ENCODE peak calls at places on chromosomes 12 and 14, in seven cellular contexts. One of them, this sample, is unnamed.

GRCh38 chr12:25313591-25313990 is 62.9 kb upstream of the KRAS start:
- DNase-seq in aorta: no peak
- DNase-seq in colonic mucosa: no peak
- DNase-seq in iPS DF 6.9: no peak
- DNase-seq in CD8-positive, alpha-beta memory T cell: no peak
- DNase-seq in neuronal stem cell: no peak
- DNase-seq in H9: no peak
- DNase-seq in this sample: no peak

GRCh38 chr12:111274820-111275219 is 94.1 kb downstream of the PHETA1 start:
- DNase-seq in aorta: no peak
- DNase-seq in colonic mucosa: no peak
- DNase-seq in iPS DF 6.9: no peak
- DNase-seq in CD8-positive, alpha-beta memory T cell: no peak
- DNase-seq in neuronal stem cell: no peak
- DNase-seq in H9: no peak
- DNase-seq in this sample: no peak

GRCh38 chr12:8075935-8076334 is 6.1 kb upstream of the NECAP1 start:
- DNase-seq in aorta: no peak
- DNase-seq in colonic mucosa: no peak
- DNase-seq in iPS DF 6.9: no peak
- DNase-seq in CD8-positive, alpha-beta memory T cell: no peak
- DNase-seq in neuronal stem cell: no peak
- DNase-seq in H9: no peak
- DNase-seq in this sample: no peak

GRCh38 chr14:36161781-36162180 is 14.7 kb downstream of the PTCSC3 start:
- DNase-seq in aorta: no peak
- DNase-seq in colonic mucosa: peak; percentile 19
- DNase-seq in iPS DF 6.9: no peak
- DNase-seq in CD8-positive, alpha-beta memory T cell: no peak
- DNase-seq in neuronal stem cell: no peak
- DNase-seq in H9: peak; percentile 79
- DNase-seq in this sample: no peak

GRCh38 chr14:102516531-102517411 is 7.2 kb upstream of the ANKRD9 start:
- DNase-seq in aorta: peak; percentile 90
- DNase-seq in colonic mucosa: peak; percentile 71
- DNase-seq in iPS DF 6.9: no peak
- DNase-seq in CD8-positive, alpha-beta memory T cell: peak; percentile 48
- DNase-seq in neuronal stem cell: peak; percentile 62
- DNase-seq in H9: peak; percentile 81
- DNase-seq in this sample: no peak

GRCh38 chr12:102562836-102563425 is 82.6 kb upstream of the IGF1 start:
- DNase-seq in aorta: no peak
- DNase-seq in colonic mucosa: no peak
- DNase-seq in iPS DF 6.9: no peak
- DNase-seq in CD8-positive, alpha-beta memory T cell: no peak
- DNase-seq in neuronal stem cell: no peak
- DNase-seq in H9: no peak
- DNase-seq in this sample: no peak

GRCh38 chr14:55624913-55625312 is 44.9 kb downstream of the KTN1 start:
- DNase-seq in aorta: no peak
- DNase-seq in colonic mucosa: no peak
- DNase-seq in iPS DF 6.9: no peak
- DNase-seq in CD8-positive, alpha-beta memory T cell: no peak
- DNase-seq in neuronal stem cell: no peak
- DNase-seq in H9: no peak
- DNase-seq in this sample: no peak

GRCh38 chr14:75515631-75515999 is 6.7 kb upstream of the BATF start:
- DNase-seq in aorta: no peak
- DNase-seq in colonic mucosa: no peak
- DNase-seq in iPS DF 6.9: no peak
- DNase-seq in CD8-positive, alpha-beta memory T cell: no peak
- DNase-seq in neuronal stem cell: no peak
- DNase-seq in H9: no peak
- DNase-seq in this sample: no peak

GRCh38 chr14:95318870-95319311 is 817 bp downstream of the CLMN start:
- DNase-seq in aorta: peak; percentile 62
- DNase-seq in colonic mucosa: no peak
- DNase-seq in iPS DF 6.9: no peak
- DNase-seq in CD8-positive, alpha-beta memory T cell: no peak
- DNase-seq in neuronal stem cell: no peak
- DNase-seq in H9: peak; percentile 51
- DNase-seq in this sample: no peak

GRCh38 chr12:9906888-9907287 is 25.3 kb downstream of the CLEC2A start:
- DNase-seq in aorta: no peak
- DNase-seq in colonic mucosa: no peak
- DNase-seq in iPS DF 6.9: no peak
- DNase-seq in CD8-positive, alpha-beta memory T cell: peak; percentile 6
- DNase-seq in neuronal stem cell: no peak
- DNase-seq in H9: no peak
- DNase-seq in this sample: no peak

GRCh38 chr12:89454080-89454848 is 70.3 kb downstream of the GALNT4 start:
- DNase-seq in aorta: no peak
- DNase-seq in colonic mucosa: no peak
- DNase-seq in iPS DF 6.9: no peak
- DNase-seq in CD8-positive, alpha-beta memory T cell: no peak
- DNase-seq in neuronal stem cell: no peak
- DNase-seq in H9: peak; percentile 34
- DNase-seq in this sample: no peak

GRCh38 chr14:91980157-91980556 is 32.7 kb upstream of the FBLN5 start:
- DNase-seq in aorta: no peak
- DNase-seq in colonic mucosa: no peak
- DNase-seq in iPS DF 6.9: no peak
- DNase-seq in CD8-positive, alpha-beta memory T cell: no peak
- DNase-seq in neuronal stem cell: no peak
- DNase-seq in H9: no peak
- DNase-seq in this sample: no peak

GRCh38 chr14:34699873-34700621 is 14.3 kb downstream of the CFL2 start:
- DNase-seq in aorta: no peak
- DNase-seq in colonic mucosa: no peak
- DNase-seq in iPS DF 6.9: no peak
- DNase-seq in CD8-positive, alpha-beta memory T cell: no peak
- DNase-seq in neuronal stem cell: no peak
- DNase-seq in H9: no peak
- DNase-seq in this sample: no peak

GRCh38 chr12:121248611-121249010 is 38.7 kb downstream of the P2RX4 start:
- DNase-seq in aorta: no peak
- DNase-seq in colonic mucosa: no peak
- DNase-seq in iPS DF 6.9: no peak
- DNase-seq in CD8-positive, alpha-beta memory T cell: no peak
- DNase-seq in neuronal stem cell: no peak
- DNase-seq in H9: no peak
- DNase-seq in this sample: no peak

GRCh38 chr12:38253778-38254177 is 62.8 kb upstream of the ALG10B start:
- DNase-seq in aorta: no peak
- DNase-seq in colonic mucosa: no peak
- DNase-seq in iPS DF 6.9: no peak
- DNase-seq in CD8-positive, alpha-beta memory T cell: no peak
- DNase-seq in neuronal stem cell: no peak
- DNase-seq in H9: no peak
- DNase-seq in this sample: no peak

GRCh38 chr14:33901429-33902155 is 49.3 kb downstream of the EGLN3 start:
- DNase-seq in aorta: no peak
- DNase-seq in colonic mucosa: no peak
- DNase-seq in iPS DF 6.9: no peak
- DNase-seq in CD8-positive, alpha-beta memory T cell: no peak
- DNase-seq in neuronal stem cell: no peak
- DNase-seq in H9: no peak
- DNase-seq in this sample: no peak

GRCh38 chr12:95788637-95789036 is 1.9 kb downstream of the NTN4 start:
- DNase-seq in aorta: no peak
- DNase-seq in colonic mucosa: no peak
- DNase-seq in iPS DF 6.9: no peak
- DNase-seq in CD8-positive, alpha-beta memory T cell: no peak
- DNase-seq in neuronal stem cell: no peak
- DNase-seq in H9: no peak
- DNase-seq in this sample: no peak

GRCh38 chr14:96554315-96554910 is 52.2 kb downstream of the PAPOLA start:
- DNase-seq in aorta: no peak
- DNase-seq in colonic mucosa: no peak
- DNase-seq in iPS DF 6.9: no peak
- DNase-seq in CD8-positive, alpha-beta memory T cell: no peak
- DNase-seq in neuronal stem cell: no peak
- DNase-seq in H9: no peak
- DNase-seq in this sample: no peak

GRCh38 chr12:4257442-4257841 is 16.1 kb upstream of the CCND2 start:
- DNase-seq in aorta: no peak
- DNase-seq in colonic mucosa: no peak
- DNase-seq in iPS DF 6.9: no peak
- DNase-seq in CD8-positive, alpha-beta memory T cell: no peak
- DNase-seq in neuronal stem cell: no peak
- DNase-seq in H9: no peak
- DNase-seq in this sample: no peak

GRCh38 chr12:31599053-31599452 is 8.1 kb upstream of the DENND5B start:
- DNase-seq in aorta: no peak
- DNase-seq in colonic mucosa: no peak
- DNase-seq in iPS DF 6.9: no peak
- DNase-seq in CD8-positive, alpha-beta memory T cell: no peak
- DNase-seq in neuronal stem cell: no peak
- DNase-seq in H9: no peak
- DNase-seq in this sample: no peak

GRCh38 chr12:112408621-112409020 is 784 bp downstream of the RPL6 start:
- DNase-seq in aorta: no peak
- DNase-seq in colonic mucosa: no peak
- DNase-seq in iPS DF 6.9: no peak
- DNase-seq in CD8-positive, alpha-beta memory T cell: no peak
- DNase-seq in neuronal stem cell: no peak
- DNase-seq in H9: no peak
- DNase-seq in this sample: no peak

GRCh38 chr12:13156277-13156676 is 40.2 kb upstream of the EMP1 start:
- DNase-seq in aorta: no peak
- DNase-seq in colonic mucosa: no peak
- DNase-seq in iPS DF 6.9: no peak
- DNase-seq in CD8-positive, alpha-beta memory T cell: no peak
- DNase-seq in neuronal stem cell: no peak
- DNase-seq in H9: no peak
- DNase-seq in this sample: no peak

DNA sequence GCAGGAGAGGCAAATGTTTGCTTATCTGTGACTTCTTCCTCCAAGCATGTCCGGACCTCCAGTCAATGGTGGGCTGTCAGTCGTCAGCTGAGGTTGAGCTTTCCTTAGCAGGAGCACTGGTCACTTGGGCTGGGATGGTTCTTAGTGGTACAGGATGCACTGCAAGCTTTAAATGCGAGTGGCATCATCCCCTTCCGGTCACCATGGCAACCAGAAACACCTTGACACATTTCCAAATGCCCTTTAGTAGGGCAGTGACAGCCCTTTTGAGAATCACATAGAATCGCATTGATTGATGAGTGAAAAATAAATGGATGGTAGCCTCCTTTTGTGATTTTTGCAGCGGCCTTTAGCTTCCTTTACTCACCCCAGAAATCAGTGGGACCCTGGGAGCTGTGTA is 24.1 kb downstream of the NTF3 start:
- DNase-seq in aorta: no peak
- DNase-seq in colonic mucosa: no peak
- DNase-seq in iPS DF 6.9: no peak
- DNase-seq in CD8-positive, alpha-beta memory T cell: no peak
- DNase-seq in neuronal stem cell: no peak
- DNase-seq in H9: no peak
- DNase-seq in this sample: no peak
- H3K27ac ChIP-seq in aorta: peak overlapping the region; percentile 31
- H3K27ac ChIP-seq in colonic mucosa: no peak overlapping the region
- H3K27ac ChIP-seq in iPS DF 6.9: no peak overlapping the region
- H3K27ac ChIP-seq in CD8-positive, alpha-beta memory T cell: no peak overlapping the region
- H3K27ac ChIP-seq in neuronal stem cell: no peak overlapping the region
- H3K27ac ChIP-seq in H9: no peak overlapping the region
- H3K27ac ChIP-seq in this sample: no peak overlapping the region

DNA sequence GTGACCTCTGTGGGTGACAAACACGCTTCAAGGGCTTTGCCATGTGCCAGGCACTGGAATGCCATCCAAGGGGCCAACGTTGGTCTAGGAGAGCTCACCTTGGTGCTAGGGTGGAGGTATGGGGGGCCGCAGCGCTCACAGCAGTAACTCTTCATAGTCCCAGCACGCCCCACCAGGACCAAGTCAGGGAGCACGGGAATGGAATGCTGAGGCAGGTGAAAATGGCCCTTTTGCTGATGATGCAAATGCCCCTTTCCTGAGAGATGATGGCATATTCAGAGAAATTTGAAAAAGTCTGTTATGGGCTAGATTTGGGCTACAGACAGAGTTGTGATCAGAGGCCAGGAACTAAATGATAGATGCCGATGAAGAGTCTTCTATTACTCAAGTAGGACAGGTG is 10.0 kb upstream of the FAM181A start:
- DNase-seq in aorta: no peak
- DNase-seq in colonic mucosa: no peak
- DNase-seq in iPS DF 6.9: no peak
- DNase-seq in CD8-positive, alpha-beta memory T cell: no peak
- DNase-seq in neuronal stem cell: no peak
- DNase-seq in H9: no peak
- DNase-seq in this sample: no peak
- H3K27ac ChIP-seq in aorta: no peak overlapping the region
- H3K27ac ChIP-seq in colonic mucosa: no peak overlapping the region
- H3K27ac ChIP-seq in iPS DF 6.9: no peak overlapping the region
- H3K27ac ChIP-seq in CD8-positive, alpha-beta memory T cell: no peak overlapping the region
- H3K27ac ChIP-seq in neuronal stem cell: no peak overlapping the region
- H3K27ac ChIP-seq in H9: no peak overlapping the region
- H3K27ac ChIP-seq in this sample: no peak overlapping the region

DNA sequence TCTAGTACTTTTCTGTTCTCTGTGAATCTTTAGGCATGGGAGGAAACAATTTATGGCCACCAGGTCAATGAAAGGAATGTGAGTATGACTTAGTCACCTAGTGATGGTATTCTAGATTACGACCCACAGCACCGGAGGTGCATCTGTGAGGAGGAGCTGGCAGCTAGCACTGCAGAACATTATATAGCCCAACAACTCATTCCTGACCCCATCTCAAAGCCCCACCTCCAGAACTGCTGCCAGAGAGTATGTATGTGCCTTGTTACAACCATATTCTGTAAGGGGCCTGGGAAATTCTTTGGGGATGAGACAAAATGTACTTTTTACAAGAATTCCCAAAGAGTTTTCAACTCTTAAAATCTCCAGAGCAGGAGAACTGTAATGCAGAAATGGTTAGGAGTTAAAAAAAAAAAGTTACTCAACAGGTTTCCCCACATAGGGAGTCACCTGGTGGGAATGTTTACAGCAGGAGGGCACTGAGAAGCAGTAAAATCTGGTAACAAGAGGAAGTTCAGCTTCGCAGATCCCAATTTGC is 34.9 kb upstream of the CERS5 start:
- DNase-seq in aorta: no peak
- DNase-seq in colonic mucosa: peak; percentile 56
- DNase-seq in iPS DF 6.9: no peak
- DNase-seq in CD8-positive, alpha-beta memory T cell: no peak
- DNase-seq in neuronal stem cell: no peak
- DNase-seq in H9: peak; percentile 47
- DNase-seq in this sample: no peak
- H3K27ac ChIP-seq in aorta: no peak overlapping the region
- H3K27ac ChIP-seq in colonic mucosa: peak overlapping the region; percentile 69
- H3K27ac ChIP-seq in iPS DF 6.9: no peak overlapping the region
- H3K27ac ChIP-seq in CD8-positive, alpha-beta memory T cell: no peak overlapping the region
- H3K27ac ChIP-seq in neuronal stem cell: no peak overlapping the region
- H3K27ac ChIP-seq in H9: peak overlapping the region; percentile 63
- H3K27ac ChIP-seq in this sample: no peak overlapping the region

DNA sequence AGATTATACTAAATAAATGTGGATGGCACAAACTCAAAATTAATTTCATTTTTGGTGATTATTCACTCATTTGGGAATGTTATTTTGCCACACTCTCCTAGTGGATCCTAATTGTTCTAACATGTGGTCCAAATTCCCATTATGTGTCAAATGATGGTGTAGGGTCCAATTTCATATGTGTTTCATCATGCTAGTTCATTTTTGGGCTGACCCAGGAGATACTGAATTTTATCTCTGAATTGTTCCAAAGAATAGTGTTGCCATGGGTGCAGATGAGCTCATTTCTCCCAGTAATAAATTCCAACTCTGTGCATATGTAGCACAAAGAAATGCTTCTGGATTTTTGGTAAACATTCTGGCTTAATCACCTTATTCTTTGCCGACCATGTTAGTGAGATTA is 23.5 kb upstream of the SEL1L start:
- DNase-seq in aorta: no peak
- DNase-seq in colonic mucosa: no peak
- DNase-seq in iPS DF 6.9: no peak
- DNase-seq in CD8-positive, alpha-beta memory T cell: no peak
- DNase-seq in neuronal stem cell: no peak
- DNase-seq in H9: no peak
- DNase-seq in this sample: no peak
- H3K27ac ChIP-seq in aorta: no peak overlapping the region
- H3K27ac ChIP-seq in colonic mucosa: no peak overlapping the region
- H3K27ac ChIP-seq in iPS DF 6.9: no peak overlapping the region
- H3K27ac ChIP-seq in CD8-positive, alpha-beta memory T cell: no peak overlapping the region
- H3K27ac ChIP-seq in neuronal stem cell: no peak overlapping the region
- H3K27ac ChIP-seq in H9: no peak overlapping the region
- H3K27ac ChIP-seq in this sample: no peak overlapping the region